ENCODE peak calls at places on chromosomes 11 and 22, in five cellular contexts. J is AG04449, M is left ventricle myocardium inferior, W is esophagus squamous epithelium, L is upper lobe of right lung. V is an unnamed sample.

GRCh38 chr11:16280256-16280682 is 76.1 kb downstream of the SOX6 start:
- DNase-seq in J (no peak), M (peak), W (no peak), L (no peak), V (no peak)

GRCh38 chr11:64390558-64390957 is 31.6 kb downstream of the RPS6KA4 start:
- DNase-seq in J (no peak), M (no peak), W (no peak), L (no peak), V (no peak)

GRCh38 chr11:86182976-86183584 is 61.5 kb upstream of the EED start:
- DNase-seq in J (no peak), M (no peak), W (no peak), L (no peak), V (no peak)

GRCh38 chr11:108973402-108974119 is 308.7 kb downstream of the DDX10 start:
- DNase-seq in J (peak), M (no peak), W (no peak), L (no peak), V (no peak)

GRCh38 chr11:7245341-7245740 is 6.4 kb upstream of the SYT9 start:
- DNase-seq in J (no peak), M (no peak), W (no peak), L (no peak), V (no peak)

GRCh38 chr11:61797263-61797944 is 4.7 kb downstream of the FEN1 start:
- DNase-seq in J (no peak), M (peak), W (no peak), L (no peak), V (peak)

GRCh38 chr11:101008961-101009684 is 120.5 kb downstream of the PGR start:
- DNase-seq in J (no peak), M (no peak), W (no peak), L (no peak), V (no peak)

GRCh38 chr11:117884994-117885393 is 8.5 kb upstream of the FXYD6 start:
- DNase-seq in J (peak), M (no peak), W (no peak), L (no peak), V (no peak)

GRCh38 chr22:36497910-36498669 is 8.8 kb downstream of the FOXRED2 start:
- DNase-seq in J (no peak), M (no peak), W (no peak), L (no peak), V (no peak)

GRCh38 chr11:119377961-119378667 is 3.4 kb downstream of the USP2 start:
- DNase-seq in J (no peak), M (no peak), W (no peak), L (peak), V (peak)

GRCh38 chr22:50605349-50606074 is 4.9 kb downstream of the MAPK8IP2 start:
- DNase-seq in J (no peak), M (no peak), W (no peak), L (no peak), V (peak)

GRCh38 chr11:107606122-107606521 is 15.2 kb downstream of the ELMOD1 start:
- DNase-seq in J (no peak), M (no peak), W (no peak), L (no peak), V (no peak)
- TF ChIP-seq CTCF in J (peak), M (no peak), W (no peak), L (no peak), V (no peak)

GRCh38 chr11:27705873-27706820 is 5.9 kb upstream of the BDNF start:
- DNase-seq in J (no peak), M (no peak), W (no peak), L (no peak), V (peak)
- TF ChIP-seq CTCF in J (peak), M (peak), W (peak), L (peak), V (peak)

DNA sequence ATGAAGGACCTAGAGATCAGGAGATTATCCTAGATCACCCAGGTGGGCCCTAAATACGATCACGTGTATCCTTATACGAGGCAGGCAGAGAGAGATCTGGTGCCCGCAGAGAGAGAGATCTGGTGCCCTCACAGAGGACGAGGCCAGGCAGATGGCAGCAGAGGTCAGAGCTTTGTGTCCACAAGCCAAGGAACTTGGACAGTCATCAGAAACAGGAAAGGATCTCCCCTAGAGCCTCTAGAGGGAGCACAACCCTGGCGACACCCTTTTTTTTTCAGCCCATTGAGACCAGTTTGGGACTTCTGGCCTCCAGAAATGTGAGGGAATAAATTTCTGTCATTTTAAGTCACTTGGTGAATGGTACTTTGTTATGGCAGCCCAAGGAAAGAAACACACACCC is 25.5 kb upstream of the TIMP3 start:
- DNase-seq in J (no peak), M (no peak), W (no peak), L (no peak), V (no peak)
- TF ChIP-seq CTCF in J (peak), M (peak), W (no peak), L (peak), V (no peak)

DNA sequence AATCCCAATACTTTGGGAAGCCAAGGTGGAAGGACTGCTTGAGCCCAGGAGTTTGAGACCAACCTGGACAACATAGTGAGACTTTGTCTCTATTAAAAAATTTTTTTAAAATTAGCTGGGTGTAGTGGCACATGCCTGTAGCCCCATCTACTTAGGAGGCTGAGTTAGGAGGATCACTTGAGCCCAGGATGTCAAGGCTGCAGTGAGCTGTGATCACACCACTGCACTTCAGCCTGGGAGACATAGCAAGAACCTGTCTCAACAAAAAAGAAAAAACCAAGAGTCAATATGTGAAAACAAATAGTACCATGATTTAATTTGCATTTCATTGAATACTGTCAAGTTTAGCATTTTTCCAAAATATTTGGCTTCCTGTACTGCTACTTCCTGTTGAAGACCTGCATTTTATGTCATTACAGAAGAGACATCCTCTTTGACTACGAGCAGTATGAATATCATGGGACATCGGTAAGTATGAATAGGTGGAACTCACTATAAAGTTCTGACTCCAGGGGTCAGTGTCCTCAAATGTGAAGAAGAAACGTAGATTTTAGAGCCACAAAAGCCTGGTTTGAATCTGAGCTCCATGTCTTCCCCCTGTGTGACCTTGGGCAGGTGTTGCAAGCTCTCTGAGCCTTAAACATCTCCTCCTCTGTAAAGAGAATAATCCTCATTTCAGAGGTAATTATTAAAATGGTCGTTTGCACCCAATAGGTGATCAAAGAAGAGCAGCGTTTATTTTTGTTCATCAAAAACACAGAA is 16.0 kb downstream of the CDC45 start:
- DNase-seq in J (no peak), M (no peak), W (no peak), L (no peak), V (no peak)
- TF ChIP-seq CTCF in J (peak), M (peak), W (peak), L (peak), V (no peak)